ENCODE peak calls at places on chromosomes 4 and X, in seven cellular contexts. O is CD8-positive, alpha-beta T cell; L is heart left ventricle; E is RWPE1; H is left ventricle myocardium inferior; I is epithelial cell of esophagus; N is activated CD8-positive, alpha-beta T cell treated with anti-CD3 and anti-CD28 coated beads for 36 hours. R is an unnamed sample.

GRCh38 chrX:17654116-17654515 is 83.2 kb upstream of the SCML1 start:
- DNase-seq in O (no peak), L (no peak), E (no peak), H (no peak), I (no peak), N (peak; percentile 78), R (no peak)

GRCh38 chr4:99998062-99998880 is 48.2 kb upstream of the H2AZ1 start:
- DNase-seq in O (no peak), L (no peak), E (peak; percentile 34), H (no peak), I (peak; percentile 71), N (peak; percentile 2), R (peak; percentile 32)

GRCh38 chrX:39653656-39654055 is 444.1 kb downstream of the BCOR start:
- DNase-seq in O (no peak), L (no peak), E (no peak), H (no peak), I (no peak), N (no peak), R (no peak)

GRCh38 chr4:3199661-3200422 is 49.1 kb upstream of the MSANTD1 start:
- DNase-seq in O (no peak), L (no peak), E (no peak), H (no peak), I (no peak), N (no peak), R (no peak)

GRCh38 chr4:154164931-154165839 is 326.4 kb downstream of the DCHS2 start:
- DNase-seq in O (no peak), L (no peak), E (peak; percentile 80), H (no peak), I (peak; percentile 53), N (peak; percentile 59), R (peak; percentile 9)

GRCh38 chr4:53515076-53515475 is 76.2 kb downstream of the LNX1 start:
- DNase-seq in O (no peak), L (no peak), E (no peak), H (no peak), I (no peak), N (no peak), R (no peak)

GRCh38 chr4:160826339-160826679 is 1337.5 kb downstream of the FSTL5 start:
- DNase-seq in O (no peak), L (no peak), E (no peak), H (no peak), I (peak; percentile 25), N (no peak), R (no peak)

GRCh38 chr4:16897991-16898827 is at the start of gene LDB2:
- DNase-seq in O (no peak), L (peak; percentile 78), E (no peak), H (peak; percentile 75), I (no peak), N (no peak), R (no peak)

GRCh38 chr4:83552085-83552484 is 16.2 kb downstream of the GPAT3 start:
- DNase-seq in O (no peak), L (no peak), E (no peak), H (no peak), I (peak; percentile 76), N (no peak), R (no peak)

GRCh38 chrX:68847172-68847571 is 18.4 kb downstream of the EFNB1 start:
- DNase-seq in O (no peak), L (no peak), E (no peak), H (no peak), I (no peak), N (no peak), R (no peak)

GRCh38 chr4:141458501-141458900 is 177.9 kb upstream of the IL15 start:
- DNase-seq in O (no peak), L (no peak), E (peak; percentile 71), H (no peak), I (peak; percentile 84), N (no peak), R (no peak)

GRCh38 chr4:88158360-88159136 is at the start of gene ABCG2:
- DNase-seq in O (no peak), L (no peak), E (peak; percentile 23), H (peak; percentile 16), I (peak; percentile 68), N (peak; percentile 65), R (peak; percentile 52)

GRCh38 chr4:72375050-72375736 is 193.8 kb downstream of the ADAMTS3 start:
- DNase-seq in O (no peak), L (no peak), E (peak; percentile 10), H (no peak), I (peak; percentile 86), N (no peak), R (no peak)

GRCh38 chr4:138310498-138310897 is 68.3 kb upstream of the SLC7A11 start:
- DNase-seq in O (no peak), L (no peak), E (no peak), H (no peak), I (peak; percentile 74), N (no peak), R (no peak)

GRCh38 chr4:127555106-127555505 is 77.7 kb upstream of the INTU start:
- DNase-seq in O (no peak), L (no peak), E (no peak), H (no peak), I (peak; percentile 59), N (no peak), R (no peak)

GRCh38 chrX:21700289-21700688 is 42.2 kb upstream of the KLHL34 start:
- DNase-seq in O (no peak), L (no peak), E (no peak), H (no peak), I (no peak), N (no peak), R (no peak)

GRCh38 chr4:123536225-123536624 is 139.6 kb downstream of the SPRY1 start:
- DNase-seq in O (no peak), L (no peak), E (no peak), H (no peak), I (no peak), N (no peak), R (no peak)

GRCh38 chr4:121706595-121707021 is 9.8 kb upstream of the ANXA5 start:
- DNase-seq in O (peak; percentile 20), L (no peak), E (no peak), H (no peak), I (no peak), N (peak; percentile 86), R (no peak)

GRCh38 chr4:113810906-113811305 is 49.4 kb upstream of the CAMK2D start:
- DNase-seq in O (no peak), L (no peak), E (no peak), H (no peak), I (peak; percentile 16), N (no peak), R (no peak)

GRCh38 chrX:25548806-25549205 is 533.0 kb upstream of the ARX start:
- DNase-seq in O (no peak), L (no peak), E (no peak), H (no peak), I (peak; percentile 1), N (no peak), R (no peak)

GRCh38 chrX:41870719-41871151 is 52.6 kb downstream of the CASK start:
- DNase-seq in O (no peak), L (no peak), E (no peak), H (no peak), I (no peak), N (no peak), R (no peak)

GRCh38 chr4:7811536-7812190 is 128.0 kb downstream of the AFAP1 start:
- DNase-seq in O (no peak), L (peak; percentile 83), E (no peak), H (peak; percentile 75), I (peak; percentile 36), N (no peak), R (no peak)

GRCh38 chr4:74958881-74959280 is 26.0 kb downstream of the PARM1 start:
- DNase-seq in O (no peak), L (no peak), E (no peak), H (no peak), I (no peak), N (no peak), R (no peak)

GRCh38 chr4:15848191-15848842 is 70.2 kb downstream of the CD38 start:
- DNase-seq in O (no peak), L (no peak), E (no peak), H (no peak), I (peak; percentile 63), N (no peak), R (no peak)
- TF ChIP-seq CTCF in O (no peak), L (no peak), E (no peak), H (no peak), I (peak; percentile 52), N (no peak), R (no peak)

GRCh38 chr4:129146639-129147038 is 50.7 kb downstream of the C4orf33 start:
- DNase-seq in O (no peak), L (no peak), E (no peak), H (no peak), I (no peak), N (no peak), R (no peak)
- TF ChIP-seq CTCF in O (no peak), L (no peak), E (no peak), H (no peak), I (no peak), N (no peak), R (no peak)

GRCh38 chrX:29687687-29688086 is 527.7 kb upstream of the MAGEB2 start:
- DNase-seq in O (no peak), L (no peak), E (peak; percentile 0), H (no peak), I (peak; percentile 7), N (no peak), R (no peak)
- TF ChIP-seq CTCF in O (no peak), L (no peak), E (no peak), H (no peak), I (no peak), N (no peak), R (no peak)

GRCh38 chrX:129823523-129823922 is 20.2 kb downstream of the ZDHHC9 start:
- DNase-seq in O (no peak), L (no peak), E (no peak), H (no peak), I (no peak), N (peak; percentile 35), R (no peak)
- TF ChIP-seq CTCF in O (no peak), L (no peak), E (no peak), H (no peak), I (no peak), N (peak; percentile 8), R (peak; percentile 19)

DNA sequence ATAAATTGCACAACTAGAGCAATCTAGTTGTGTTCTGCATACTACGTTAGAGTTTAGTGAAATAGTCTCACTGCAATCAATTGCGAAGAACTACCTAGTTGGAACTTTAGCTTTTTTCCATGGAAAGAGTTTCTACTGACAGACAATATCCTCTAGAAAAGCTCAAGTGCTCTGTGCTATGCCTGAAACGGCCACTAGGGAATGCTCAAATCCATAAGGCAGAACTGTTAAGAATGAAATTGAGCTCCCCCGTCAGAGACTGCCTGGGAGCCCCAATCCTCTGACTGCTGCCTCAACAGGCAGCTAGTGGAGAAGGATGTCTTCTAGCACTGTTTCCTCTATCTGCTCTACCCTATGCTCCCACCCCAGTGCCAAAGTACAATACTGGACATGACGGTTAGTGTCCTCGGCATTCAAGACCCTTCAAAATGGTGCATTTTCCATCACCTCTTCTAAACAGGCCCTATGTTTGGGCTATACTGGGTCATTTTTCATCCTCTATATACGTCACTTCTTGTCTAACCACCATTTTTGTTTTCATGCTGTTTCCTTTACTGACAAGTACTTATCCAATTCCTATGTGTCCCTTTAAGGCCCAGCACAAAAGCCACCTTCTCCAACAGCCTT is 35.3 kb downstream of the FRMD7 start:
- DNase-seq in O (peak; percentile 12), L (no peak), E (peak; percentile 30), H (peak; percentile 17), I (peak; percentile 77), N (peak; percentile 74), R (peak; percentile 44)
- TF ChIP-seq CTCF in O (peak; percentile 58), L (peak; percentile 75), E (peak; percentile 37), H (peak; percentile 83), I (peak; percentile 85), N (peak; percentile 69), R (peak; percentile 70)